ENCODE peak calls at places on chromosomes 16 and 17, in five cellular contexts. Y is uterus, O is esophagus squamous epithelium, P is transverse colon, N is stomach. X is an unnamed sample. For H3K36me3, the result is how much of the 10 kb centered on the place peaks cover.

GRCh38 chr17:39209317-39210092 is 9.4 kb downstream of the RPL19 start:
- DNase-seq in N (peak), P (peak), O (no peak), Y (peak), X (peak)

GRCh38 chr16:25006504-25007055 is 8.6 kb downstream of the ARHGAP17 start:
- DNase-seq in N (no peak), O (no peak), P (peak), Y (no peak), X (peak)

GRCh38 chr16:68287276-68288251 is 23.2 kb downstream of the SLC7A6OS start:
- DNase-seq in P (no peak), Y (peak), O (no peak), N (no peak), X (peak)

GRCh38 chr16:72840591-72841381 is 207.1 kb downstream of the ZFHX3 start:
- DNase-seq in O (no peak), N (no peak), P (no peak), Y (no peak), X (no peak)

GRCh38 chr16:17773698-17774101 is 302.9 kb upstream of the XYLT1 start:
- DNase-seq in O (no peak), N (no peak), P (no peak), Y (no peak), X (peak)

GRCh38 chr17:19753049-19753444 is 4.9 kb upstream of the ALDH3A1 start:
- DNase-seq in N (peak), P (peak), Y (peak), O (no peak), X (peak)

GRCh38 chr17:72839086-72839728 is 253.3 kb downstream of the SLC39A11 start:
- DNase-seq in O (no peak), N (no peak), Y (no peak), P (no peak), X (no peak)

GRCh38 chr16:87552772-87553171 is 49.5 kb upstream of the JPH3 start:
- DNase-seq in P (no peak), Y (no peak), N (no peak), O (no peak), X (no peak)

GRCh38 chr16:69564845-69565610 is 738 bp upstream of the NFAT5 start:
- DNase-seq in O (no peak), P (no peak), Y (no peak), N (no peak), X (no peak)

GRCh38 chr16:85461814-85462404 is 151.2 kb upstream of the GSE1 start:
- DNase-seq in P (no peak), O (no peak), N (no peak), Y (peak), X (peak)

GRCh38 chr16:10333321-10334032 is 52.4 kb upstream of the ATF7IP2 start:
- DNase-seq in Y (no peak), O (no peak), P (peak), N (no peak), X (no peak)

GRCh38 chr17:27976331-27976730 is 66.1 kb upstream of the NLK start:
- DNase-seq in N (no peak), Y (no peak), O (no peak), P (no peak), X (no peak)

GRCh38 chr17:1752425-1752941 is 9.4 kb upstream of the SERPINF1 start:
- DNase-seq in N (no peak), P (peak), Y (no peak), O (no peak), X (peak)

GRCh38 chr16:5309946-5310611 is 212.5 kb upstream of the EEF2KMT start:
- DNase-seq in N (no peak), O (no peak), P (peak), Y (no peak), X (no peak)

GRCh38 chr17:42659079-42659931 is at the start of gene TUBG2:
- DNase-seq in Y (peak), N (peak), P (peak), O (no peak), X (peak)

GRCh38 chr16:89104930-89105571 is 11.4 kb downstream of the ACSF3 start:
- DNase-seq in P (no peak), Y (no peak), N (no peak), O (no peak), X (no peak)

GRCh38 chr17:57939797-57940196 is 15.4 kb downstream of the CUEDC1 start:
- DNase-seq in P (peak), Y (no peak), N (no peak), O (peak), X (no peak)

GRCh38 chr16:5393070-5393469 is 295.5 kb upstream of the EEF2KMT start:
- DNase-seq in N (no peak), Y (no peak), P (no peak), O (no peak), X (no peak)

GRCh38 chr16:75235721-75236193 is 15.7 kb downstream of the BCAR1 start:
- DNase-seq in Y (peak), N (no peak), O (no peak), P (no peak), X (no peak)

GRCh38 chr16:89722392-89723278 is 1.3 kb downstream of the ZNF276 start:
- DNase-seq in O (peak), Y (peak), P (peak), N (peak), X (peak)

GRCh38 chr17:29048440-29049360 is 5.8 kb downstream of the PIPOX start:
- DNase-seq in P (no peak), Y (no peak), O (no peak), N (no peak), X (no peak)

GRCh38 chr16:86771506-86772230 is 193.3 kb downstream of the FOXL1 start:
- DNase-seq in O (no peak), P (no peak), Y (no peak), N (no peak), X (no peak)

GRCh38 chr17:67801626-67802175 is 23.6 kb upstream of the BPTF start:
- DNase-seq in N (no peak), O (no peak), P (no peak), Y (no peak), X (no peak)

GRCh38 chr16:28842696-28843095 is 3.5 kb downstream of the TUFM start:
- DNase-seq in Y (no peak), N (no peak), P (no peak), O (no peak), X (no peak)

GRCh38 chr17:37570527-37571093 is 38.6 kb downstream of the SYNRG start:
- DNase-seq in O (no peak), Y (no peak), N (peak), P (peak), X (peak)

GRCh38 chr16:28259781-28260150 is 32.6 kb upstream of the SBK1 start:
- DNase-seq in N (no peak), Y (no peak), P (no peak), O (no peak), X (no peak)

GRCh38 chr16:85798901-85799496 is 345 bp downstream of the EMC8 start:
- DNase-seq in P (peak), N (no peak), Y (no peak), O (no peak), X (peak)

GRCh38 chr16:4200000-4200780 is 41.7 kb downstream of the SRL start:
- DNase-seq in N (peak), P (peak), Y (peak), O (no peak), X (peak)

GRCh38 chr17:62888148-62888547 is 77.9 kb upstream of the TANC2 start:
- DNase-seq in Y (no peak), P (no peak), O (no peak), N (no peak), X (no peak)

DNA sequence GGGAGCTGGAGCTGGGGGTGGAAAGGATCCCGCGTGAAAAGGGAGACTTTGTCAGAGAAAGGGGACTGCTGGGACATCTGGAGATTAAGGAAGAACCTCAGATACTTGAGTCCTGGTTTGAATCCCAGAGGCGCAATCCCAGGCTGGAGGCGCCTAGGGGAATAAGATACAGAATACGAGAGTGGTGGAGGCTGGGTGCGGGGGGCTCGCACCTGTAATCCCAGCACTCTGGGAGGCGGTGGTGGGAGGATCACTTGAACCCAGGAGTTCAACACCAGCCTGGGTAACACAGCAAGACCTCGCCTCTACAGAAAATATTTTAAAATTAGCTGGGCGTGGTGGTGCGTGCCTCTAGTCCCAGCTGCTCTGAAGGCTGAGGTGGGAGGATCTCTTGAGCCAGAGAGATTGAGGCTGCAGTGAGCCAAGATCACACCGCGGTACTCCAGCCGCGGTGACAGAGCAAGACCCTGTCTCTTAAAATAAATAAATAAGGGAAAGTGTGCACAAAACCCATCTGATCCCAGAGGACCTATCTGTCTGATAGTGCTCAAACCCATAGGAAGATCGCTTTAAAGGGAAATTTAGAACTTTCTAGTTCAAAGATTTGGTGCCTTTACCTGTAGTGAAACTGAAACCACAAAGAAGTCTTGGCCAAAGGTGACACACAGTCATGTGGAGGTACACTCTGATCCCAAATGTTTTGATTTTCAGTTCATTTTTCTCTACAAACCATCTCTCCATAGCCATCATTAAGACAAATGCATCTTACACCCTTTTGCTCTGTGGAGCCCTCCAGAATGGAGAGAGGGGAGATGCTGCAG is 625 bp upstream of the SCRN2 start:
- DNase-seq in O (no peak), Y (no peak), P (no peak), N (no peak), X (no peak)
- H3K4me3 ChIP-seq in O (peak), Y (no peak), P (peak), N (peak), X (no peak)

DNA sequence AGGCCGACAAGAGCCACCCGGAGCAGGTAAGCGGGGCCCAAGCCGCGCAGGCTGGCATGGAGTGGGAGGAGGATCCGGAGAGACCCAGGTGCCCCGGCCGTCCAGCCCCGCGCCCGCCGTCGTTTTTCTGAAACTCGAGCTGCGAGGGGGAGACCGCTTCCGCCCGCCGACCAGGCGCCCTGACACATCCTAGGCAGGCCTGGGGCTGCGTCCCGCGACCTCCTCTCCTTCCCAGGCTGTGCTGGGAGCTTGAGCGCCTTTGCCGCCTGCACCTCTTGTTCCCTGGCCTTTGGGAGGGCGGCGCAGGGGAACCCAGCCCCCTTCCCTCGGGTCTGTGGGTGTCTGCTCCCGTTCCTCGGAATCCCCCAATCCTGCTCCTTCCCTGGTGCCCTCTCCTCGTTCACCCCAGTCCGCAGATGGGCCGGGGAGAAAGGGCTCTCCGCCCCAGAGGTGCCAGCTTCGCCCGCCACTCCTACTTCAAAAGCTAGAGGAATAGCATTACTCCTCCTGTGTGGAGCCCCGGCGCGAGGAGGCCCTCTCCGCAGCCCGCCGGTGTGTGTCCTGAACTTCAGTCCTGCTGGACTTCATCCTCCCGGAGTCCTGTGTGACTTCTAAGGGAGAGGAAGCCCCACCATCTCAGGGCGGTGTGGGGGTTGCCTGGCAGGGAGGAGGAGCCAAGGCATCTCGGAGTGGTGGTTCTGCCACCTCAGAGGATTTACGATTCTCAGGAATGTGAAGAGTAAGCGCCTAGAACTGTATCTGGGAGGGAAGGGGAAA is 1.0 kb downstream of the NHERF1 start:
- DNase-seq in P (peak), Y (no peak), N (no peak), O (no peak), X (peak)
- TF ChIP-seq POLR2A in P (peak), Y (no peak), N (no peak), O (no peak), X (no peak)

DNA sequence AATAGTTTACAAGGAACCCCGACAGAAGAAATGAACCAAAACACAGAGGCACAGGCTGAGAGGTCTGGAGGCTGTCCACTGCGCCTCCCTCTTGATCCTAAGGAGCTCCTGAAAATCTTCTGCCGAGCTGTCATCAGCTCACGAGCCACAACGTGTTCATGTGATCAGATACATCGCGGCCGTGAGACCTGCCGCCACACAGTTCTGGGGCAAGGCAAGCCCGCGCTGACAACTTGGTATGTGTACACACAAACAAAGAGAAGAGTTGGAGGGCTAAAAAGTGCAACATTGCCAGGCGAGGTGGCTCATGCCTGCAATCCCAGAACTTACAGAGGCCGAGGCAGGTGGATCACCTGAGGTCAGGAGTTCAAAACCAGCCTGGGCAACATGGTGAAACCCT is 7.6 kb downstream of the EXOC7 start:
- DNase-seq in Y (no peak), O (no peak), P (no peak), N (no peak), X (no peak)
- H3K36me3 ChIP-seq in Y (under half), O (half or more), P (half or more), N (half or more), X (half or more)

GRCh38 chr16:2326191-2326590 is 14.3 kb downstream of the ABCA3 start:
- DNase-seq in N (no peak), O (no peak), Y (no peak), P (no peak), X (no peak)

GRCh38 chr16:2331199-2331931 is 9.2 kb downstream of the ABCA3 start:
- DNase-seq in Y (no peak), P (no peak), O (no peak), N (no peak), X (no peak)

GRCh38 chr16:2329532-2329931 is 11.0 kb downstream of the ABCA3 start:
- DNase-seq in Y (no peak), O (no peak), N (no peak), P (no peak), X (no peak)

GRCh38 chr16:2325791-2326190 is 14.7 kb downstream of the ABCA3 start:
- DNase-seq in O (no peak), Y (no peak), P (no peak), N (no peak), X (no peak)

GRCh38 chr16:2328428-2328827 is 12.1 kb downstream of the ABCA3 start:
- DNase-seq in P (no peak), Y (no peak), N (no peak), O (no peak), X (no peak)
- H3K4me3 ChIP-seq in P (no peak), Y (no peak), N (no peak), O (no peak), X (no peak)

DNA sequence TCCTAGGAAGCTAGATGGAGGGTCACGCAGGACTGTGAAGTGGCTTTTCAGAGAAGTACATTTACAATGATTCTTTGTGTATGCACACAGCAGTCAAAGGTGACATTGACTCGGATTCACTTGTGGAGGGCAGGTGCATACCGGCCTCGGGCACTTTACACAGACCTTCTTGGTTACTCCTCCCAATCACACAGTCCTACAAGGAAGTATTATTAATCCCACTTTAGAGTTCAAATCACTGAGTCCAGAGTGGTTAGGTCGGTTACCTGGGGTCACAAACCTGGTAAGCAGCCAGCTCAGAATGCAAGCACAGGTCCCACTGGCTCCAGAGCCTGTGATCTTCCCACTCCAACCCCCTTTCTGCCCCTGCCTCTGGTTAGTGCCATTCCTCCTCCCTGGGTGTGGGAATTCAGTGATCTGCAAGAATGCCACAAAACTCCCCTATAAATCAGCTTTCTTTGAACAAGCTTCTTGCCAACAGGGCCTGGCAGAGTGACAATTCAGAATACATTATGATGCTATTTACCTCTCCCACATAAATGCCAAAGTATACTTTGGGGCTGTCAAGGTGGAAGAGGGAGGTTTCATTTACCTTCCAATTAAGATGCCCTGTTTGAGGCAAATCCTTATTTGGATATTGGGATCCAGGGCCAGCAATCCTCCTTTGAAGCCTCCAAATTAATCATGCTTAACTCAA is 7.0 kb downstream of the CHD9NB start:
- DNase-seq in P (peak), N (peak), Y (no peak), O (no peak), X (no peak)
- TF ChIP-seq POLR2A in P (no peak), N (no peak), Y (no peak), O (no peak), X (no peak)

GRCh38 chr16:11871193-11871592 is 19.9 kb upstream of the RSL1D1 start:
- DNase-seq in Y (no peak), N (no peak), P (no peak), O (no peak), X (no peak)

GRCh38 chr16:11875721-11876120 is 24.4 kb upstream of the RSL1D1 start:
- DNase-seq in P (no peak), Y (no peak), O (no peak), N (no peak), X (no peak)

GRCh38 chr16:11868412-11868980 is 17.2 kb upstream of the RSL1D1 start:
- DNase-seq in N (no peak), P (no peak), O (no peak), Y (no peak), X (no peak)

GRCh38 chr16:11869657-11870228 is 18.4 kb upstream of the RSL1D1 start:
- DNase-seq in Y (no peak), N (no peak), O (no peak), P (no peak), X (no peak)
- H3K36me3 ChIP-seq in Y (under half), N (half or more), O (half or more), P (under half), X (under half)

DNA sequence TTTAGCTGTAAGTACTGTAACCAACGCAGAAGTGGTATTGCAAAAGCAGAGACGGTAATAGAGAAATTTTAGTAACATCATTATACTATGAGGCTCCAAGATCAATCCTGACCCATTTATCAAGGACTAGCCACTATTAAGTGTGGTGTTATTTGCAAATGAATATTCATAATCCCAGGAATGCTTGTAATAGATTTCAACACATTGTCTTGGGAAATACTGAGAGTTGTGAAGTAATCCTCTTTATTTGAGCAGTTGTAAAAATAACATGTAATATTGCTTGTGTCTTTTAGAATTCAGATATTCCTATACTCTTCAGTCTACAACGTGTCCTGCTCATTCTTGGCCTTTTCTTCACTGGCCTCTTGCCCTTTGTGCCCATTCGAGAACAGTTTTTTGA is 46.4 kb downstream of the GDPD1 start:
- DNase-seq in Y (no peak), O (no peak), P (no peak), N (no peak), X (no peak)
- H3K4me3 ChIP-seq in Y (no peak), O (no peak), P (no peak), N (no peak), X (no peak)

DNA sequence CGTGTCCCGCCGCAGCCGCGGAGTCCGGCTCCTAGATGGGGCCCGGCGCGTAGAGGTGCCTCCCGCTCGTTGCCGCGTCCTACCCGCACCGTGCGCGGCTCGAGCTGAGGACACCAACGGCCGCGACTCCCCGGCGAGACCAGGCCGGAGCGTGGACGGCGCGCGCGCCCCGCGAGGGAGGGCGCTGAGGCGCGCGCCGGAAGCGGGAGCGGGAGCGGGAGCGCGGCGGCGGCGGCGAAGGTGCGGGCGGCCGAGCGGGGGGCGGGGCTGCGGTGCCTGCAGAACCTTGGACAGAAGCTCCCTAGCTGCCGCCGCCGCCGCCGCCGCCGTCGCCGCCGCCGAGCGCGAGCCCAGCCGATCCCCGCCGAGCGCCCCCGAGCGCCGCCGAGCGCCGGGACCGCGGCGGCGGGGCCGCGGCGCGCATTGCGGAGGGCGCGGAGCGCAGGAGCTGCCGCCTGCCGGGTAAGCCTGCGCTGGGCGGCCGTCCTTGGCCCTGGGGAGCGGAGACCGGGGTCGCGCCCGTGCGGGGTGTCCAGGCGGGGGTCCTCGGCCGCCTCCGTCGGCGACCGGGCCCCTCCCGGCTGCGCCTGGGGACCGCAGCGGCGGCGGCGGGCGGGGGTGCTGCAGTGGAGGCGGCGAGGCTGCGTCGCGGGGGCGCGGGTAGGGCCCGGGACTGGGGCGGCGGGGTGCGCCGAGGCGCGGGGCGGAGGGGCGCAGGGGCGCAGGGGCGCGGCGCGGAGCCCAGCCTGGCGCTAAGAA is at the start of gene CDK5R1:
- DNase-seq in O (no peak), P (peak), Y (peak), N (peak), X (peak)
- TF ChIP-seq POLR2A in O (no peak), P (no peak), Y (no peak), N (no peak), X (no peak)